ENCODE peak calls at places on chromosomes 3 and 15, in five cellular contexts. X, U, Y, V and E are unnamed samples.

GRCh38 chr3:125061170-125061569 is 5.4 kb upstream of the HEG1 start:
- DNase-seq in X (no peak), V (peak), U (no peak), Y (peak), E (no peak)

GRCh38 chr3:98602078-98602678 is 8.8 kb upstream of the CPOX start:
- DNase-seq in Y (no peak), U (no peak), X (no peak), V (peak), E (peak)

GRCh38 chr15:61659571-61660190 is 400.6 kb downstream of the VPS13C start:
- DNase-seq in X (no peak), V (peak), Y (no peak), U (no peak), E (no peak)

GRCh38 chr3:124562769-124563168 is 167.5 kb upstream of the UMPS start:
- DNase-seq in Y (no peak), V (no peak), U (no peak), X (no peak), E (no peak)

GRCh38 chr3:102529452-102529851 is 94.6 kb downstream of the ZPLD1 start:
- DNase-seq in V (no peak), X (no peak), Y (no peak), U (no peak), E (no peak)

GRCh38 chr3:32177702-32178198 is 60.7 kb upstream of the CMTM8 start:
- DNase-seq in U (peak), Y (no peak), V (peak), X (peak), E (peak)

GRCh38 chr3:155495387-155495786 is 201.9 kb upstream of the STRIT1 start:
- DNase-seq in X (no peak), Y (no peak), V (peak), U (no peak), E (peak)

GRCh38 chr15:70045045-70045444 is 52.7 kb downstream of the TLE3 start:
- DNase-seq in Y (no peak), U (no peak), V (peak), X (peak), E (no peak)

GRCh38 chr3:123378409-123378915 is 70.4 kb downstream of the ADCY5 start:
- DNase-seq in U (no peak), V (no peak), Y (no peak), X (no peak), E (no peak)

GRCh38 chr3:26768068-26768651 is 145.6 kb downstream of the LRRC3B start:
- DNase-seq in U (no peak), Y (no peak), X (no peak), V (no peak), E (no peak)

GRCh38 chr3:156429125-156429524 is 125.8 kb downstream of the SSR3 start:
- DNase-seq in V (no peak), U (no peak), Y (no peak), X (no peak), E (no peak)

GRCh38 chr3:5197470-5198312 is 10.2 kb downstream of the EDEM1 start:
- DNase-seq in X (peak), U (peak), Y (no peak), V (peak), E (no peak)

GRCh38 chr3:49132437-49133225 is at the start of gene LAMB2:
- DNase-seq in U (peak), X (no peak), V (peak), Y (peak), E (peak)

GRCh38 chr3:12920967-12921366 is 79.6 kb upstream of the RPL32 start:
- DNase-seq in V (no peak), Y (no peak), X (no peak), U (no peak), E (no peak)

GRCh38 chr3:106560451-106560966 is 691.7 kb upstream of the CBLB start:
- DNase-seq in X (peak), U (peak), Y (no peak), V (peak), E (peak)

GRCh38 chr3:73136941-73137340 is 75.5 kb downstream of the EBLN2 start:
- DNase-seq in V (no peak), X (no peak), U (no peak), Y (no peak), E (no peak)

GRCh38 chr3:51390600-51391074 is 448 bp upstream of the RBM15B start:
- DNase-seq in X (no peak), Y (no peak), U (no peak), V (no peak), E (no peak)
- TF ChIP-seq CTCF in X (no peak), Y (no peak), U (no peak), V (peak), E (no peak)

GRCh38 chr3:59392116-59392515 is 342.3 kb upstream of the CFAP20DC start:
- DNase-seq in Y (no peak), U (no peak), X (no peak), V (no peak), E (no peak)
- TF ChIP-seq CTCF in Y (no peak), U (no peak), X (no peak), V (no peak), E (no peak)

GRCh38 chr15:64024172-64025050 is 21.9 kb downstream of the DAPK2 start:
- DNase-seq in V (peak), X (no peak), U (no peak), Y (no peak), E (no peak)
- TF ChIP-seq CTCF in V (peak), X (no peak), U (no peak), Y (no peak), E (no peak)

GRCh38 chr15:68578960-68579935 is at the start of gene CORO2B:
- DNase-seq in U (no peak), V (peak), X (no peak), Y (peak), E (no peak)
- TF ChIP-seq CTCF in U (no peak), V (no peak), X (no peak), Y (no peak), E (no peak)

GRCh38 chr15:79844221-79844620 is 52.6 kb downstream of the MTHFS start:
- DNase-seq in V (no peak), U (no peak), X (no peak), Y (no peak), E (no peak)

GRCh38 chr15:79846539-79846938 is 50.3 kb downstream of the MTHFS start:
- DNase-seq in Y (no peak), X (no peak), V (no peak), U (no peak), E (no peak)

GRCh38 chr15:79853492-79854328 is 43.1 kb downstream of the MTHFS start:
- DNase-seq in Y (peak), V (peak), X (peak), U (peak), E (peak)

DNA sequence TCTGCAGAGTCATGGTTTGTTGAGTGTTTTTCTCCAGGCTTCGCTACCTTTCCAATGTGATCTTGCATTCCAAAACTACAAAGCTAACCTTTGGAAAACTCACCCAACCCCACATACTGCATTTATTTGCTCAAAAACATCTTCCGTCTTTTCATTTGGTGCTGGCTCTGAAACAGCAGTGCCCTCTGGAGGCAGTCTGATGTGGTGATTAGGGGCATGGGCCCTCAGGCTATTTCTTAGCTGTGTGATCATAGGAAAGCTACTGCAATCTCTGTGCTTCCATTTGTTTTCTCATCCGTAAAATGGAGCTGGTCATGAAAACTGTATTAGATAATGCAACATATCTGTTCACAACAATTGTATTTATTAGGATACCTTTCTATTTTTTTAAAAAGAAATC is 47.0 kb downstream of the MTHFS start:
- DNase-seq in U (no peak), Y (no peak), X (no peak), V (peak), E (no peak)
- TF ChIP-seq CTCF in U (peak), Y (peak), X (peak), V (peak), E (peak)

GRCh38 chr3:53845881-53846133 is 412 bp downstream of the CHDH start:
- DNase-seq in U (no peak), Y (no peak), V (no peak), X (no peak), E (no peak)
- TF ChIP-seq CTCF in U (no peak), Y (no peak), V (no peak), X (no peak), E (no peak)

GRCh38 chr15:63156086-63156707 is 1.1 kb downstream of the RPS27L start:
- DNase-seq in X (no peak), Y (no peak), U (no peak), V (no peak), E (no peak)
- TF ChIP-seq CTCF in X (no peak), Y (no peak), U (no peak), V (peak), E (no peak)